ENCODE peak calls at places on chromosomes 4 and X, in four cellular contexts. J is MM.1S; N is CD8-positive, alpha-beta T cell; E is ovary. W is an unnamed sample. For H3K4me1, the result is how much of the 10 kb centered on the place peaks cover.

GRCh38 chr4:122692641-122693520 is 39.6 kb upstream of the BBS12 start:
- DNase-seq in N (no peak), E (no peak), J (no peak), W (no peak)

GRCh38 chr4:73776363-73776762 is 36.0 kb downstream of the CXCL8 start:
- DNase-seq in J (no peak), N (no peak), E (no peak), W (peak)

GRCh38 chrX:119040432-119040831 is 32.4 kb upstream of the CT47C1 start:
- DNase-seq in J (no peak), E (no peak), N (no peak), W (no peak)

GRCh38 chrX:48761674-48762471 is at the start of gene GLOD5:
- DNase-seq in J (peak), E (peak), N (no peak), W (no peak)

GRCh38 chrX:153882086-153882498 is 3.9 kb downstream of the L1CAM start:
- DNase-seq in E (no peak), N (no peak), J (no peak), W (no peak)

GRCh38 chr4:101977096-101977495 is 186.6 kb downstream of the BANK1 start:
- DNase-seq in E (no peak), J (no peak), N (no peak), W (no peak)

GRCh38 chr4:11700751-11701226 is 272.1 kb upstream of the HS3ST1 start:
- DNase-seq in E (no peak), N (no peak), J (no peak), W (no peak)

GRCh38 chrX:40066700-40067099 is 31.1 kb downstream of the BCOR start:
- DNase-seq in J (no peak), N (no peak), E (no peak), W (no peak)

GRCh38 chrX:56782791-56783449 is 53.9 kb downstream of the NBDY start:
- DNase-seq in E (peak), N (no peak), J (no peak), W (no peak)

GRCh38 chr4:52641853-52642563 is 17.1 kb downstream of the USP46 start:
- DNase-seq in J (no peak), E (no peak), N (no peak), W (no peak)

GRCh38 chr4:173230077-173230476 is 61.5 kb downstream of the GALNT7 start:
- DNase-seq in J (peak), N (no peak), E (no peak), W (no peak)
- H3K4me1 ChIP-seq in J (under half), N (under half), E (under half), W (under half)

DNA sequence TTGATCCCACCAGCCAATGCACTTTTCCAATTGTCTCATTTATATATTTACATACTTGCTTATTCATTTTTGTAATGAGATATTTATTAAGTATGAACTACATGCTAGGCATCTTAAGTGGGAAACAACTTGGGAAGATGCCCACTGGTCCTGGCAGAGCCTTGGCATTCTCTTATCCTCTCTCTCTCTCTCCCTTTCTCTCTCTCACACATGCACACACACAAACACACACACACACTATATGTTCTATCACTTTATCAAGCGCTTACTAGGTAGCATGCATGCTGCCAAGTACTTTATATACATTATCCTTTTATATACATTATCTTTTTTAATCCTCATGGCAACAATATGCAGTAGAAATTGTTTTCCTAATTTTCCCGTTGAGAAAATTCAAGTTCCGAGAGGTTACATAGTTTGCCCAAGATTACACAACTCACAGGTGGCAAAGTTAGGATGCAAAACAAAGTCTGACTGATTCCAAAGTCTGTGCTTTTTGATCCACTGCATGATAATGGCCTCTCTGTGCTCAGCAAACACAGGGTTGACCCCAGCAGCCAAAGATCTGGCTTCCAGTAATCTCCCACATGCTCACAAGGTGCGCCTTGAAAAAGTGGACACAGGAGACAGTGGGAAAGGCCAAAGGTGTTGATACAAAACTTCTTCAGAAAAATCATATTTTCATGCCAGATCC is 173.1 kb upstream of the KLF3 start:
- DNase-seq in J (no peak), E (no peak), N (no peak), W (no peak)
- H3K27ac ChIP-seq in J (no peak), E (no peak), N (no peak), W (no peak)

GRCh38 chr4:85475631-85476233 is 782 bp downstream of the ARHGAP24 start:
- DNase-seq in J (no peak), N (no peak), E (peak), W (no peak)

GRCh38 chr4:85474818-85475630 is at the start of gene ARHGAP24:
- DNase-seq in J (peak), E (peak), N (no peak), W (peak)

GRCh38 chr4:85478576-85478975 is 3.6 kb downstream of the ARHGAP24 start:
- DNase-seq in J (no peak), N (no peak), E (no peak), W (no peak)

GRCh38 chr4:85474356-85474755 is 594 bp upstream of the ARHGAP24 start:
- DNase-seq in J (no peak), E (no peak), N (no peak), W (no peak)

GRCh38 chr4:85477538-85477937 is 2.6 kb downstream of the ARHGAP24 start:
- DNase-seq in J (no peak), E (no peak), N (no peak), W (no peak)
- H3K4me3 ChIP-seq in J (no peak), E (no peak), N (no peak), W (peak)

DNA sequence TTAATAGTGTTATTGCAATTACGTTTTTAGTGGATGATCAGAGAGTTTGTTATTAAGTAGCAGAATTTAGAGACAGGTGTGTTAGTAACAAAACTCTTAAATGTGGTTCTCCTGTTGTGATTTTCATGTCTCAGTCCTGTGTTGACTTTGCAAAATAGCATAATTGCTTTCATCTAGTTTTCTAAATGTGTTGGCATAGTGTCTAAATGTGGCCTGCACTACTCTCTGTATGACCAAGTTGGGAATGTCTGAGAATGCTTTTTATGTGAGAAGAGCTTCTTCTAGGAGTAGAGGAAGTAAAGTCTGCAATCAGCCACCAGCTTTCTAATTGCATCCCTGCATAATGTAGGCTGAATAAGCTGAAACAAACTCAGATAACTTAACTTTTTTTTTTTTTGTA is 158.6 kb upstream of the FAT1 start:
- DNase-seq in N (no peak), E (no peak), J (peak), W (no peak)
- H3K4me1 ChIP-seq in N (under half), E (under half), J (under half), W (under half)

GRCh38 chr4:35447474-35447873 is 796.8 kb downstream of the ARAP2 start:
- DNase-seq in N (no peak), E (no peak), J (no peak), W (no peak)
- H3K27ac ChIP-seq in N (no peak), E (no peak), J (no peak), W (no peak)

GRCh38 chrX:11474576-11474975 is 181.4 kb downstream of the AMELX start:
- DNase-seq in E (no peak), J (no peak), N (no peak), W (no peak)
- H3K4me3 ChIP-seq in E (no peak), J (no peak), N (no peak), W (no peak)

GRCh38 chrX:72122621-72123275 is 9.0 kb downstream of the RTL5 start:
- DNase-seq in E (no peak), J (no peak), N (no peak), W (no peak)
- H3K4me1 ChIP-seq in E (under half), J (under half), N (under half), W (under half)

W was measured in gastrocnemius medialis.